ENCODE peak calls at places on chromosomes 13 and 19, in ten cellular contexts. P is mucosa of gallbladder; A is Caki2; Y is neural progenitor cell; Z is NCI-H1105; F is substantia nigra; C is activated gamma-delta T cell treated with anti-CD3 and anti-CD28 coated beads, Interleukin-2, amount 50 U/mL, for 16 hours; W is NCI-H2171 treated with DMSO at 0.1 percent for 48 hours; I is midbrain; J is mucosa of descending colon. H is an unnamed sample.
A peak's percentile ranks its signal among the peaks of the same experiment; 100 is the strongest.

GRCh38 chr13:51628059-51628852 is 44.0 kb downstream of the WDFY2 start:
- DNase-seq in P (no peak), A (no peak), Y (no peak), Z (no peak), F (no peak), C (no peak), W (no peak), I (no peak), J (no peak), H (no peak)

GRCh38 chr19:4217429-4218264 is 11.7 kb upstream of the EBI3 start:
- DNase-seq in P (no peak), A (no peak), Y (no peak), Z (no peak), F (no peak), C (no peak), W (no peak), I (no peak), J (no peak), H (no peak)

GRCh38 chr13:35630551-35631275 is 154.2 kb upstream of the MAB21L1 start:
- DNase-seq in P (no peak), A (peak; percentile 22), Y (peak; percentile 83), Z (no peak), F (no peak), C (no peak), W (peak; percentile 55), I (peak; percentile 16), J (no peak), H (peak; percentile 39)

GRCh38 chr19:4016486-4016885 is 8.9 kb downstream of the PIAS4 start:
- DNase-seq in P (no peak), A (no peak), Y (no peak), Z (no peak), F (peak; percentile 72), C (no peak), W (no peak), I (peak; percentile 87), J (no peak), H (no peak)

GRCh38 chr19:45162464-45163143 is 1.8 kb upstream of the NKPD1 start:
- DNase-seq in P (no peak), A (no peak), Y (no peak), Z (no peak), F (no peak), C (no peak), W (peak; percentile 48), I (no peak), J (no peak), H (no peak)

GRCh38 chr13:44854264-44855060 is 134.8 kb downstream of the NUFIP1 start:
- DNase-seq in P (peak; percentile 28), A (no peak), Y (peak; percentile 40), Z (peak; percentile 11), F (no peak), C (no peak), W (peak; percentile 70), I (no peak), J (peak; percentile 54), H (peak; percentile 87)

GRCh38 chr13:102250448-102250847 is 151.4 kb downstream of the FGF14 start:
- DNase-seq in P (no peak), A (no peak), Y (no peak), Z (no peak), F (no peak), C (no peak), W (no peak), I (no peak), J (no peak), H (no peak)

GRCh38 chr19:13906525-13906904 is 514 bp downstream of the CC2D1A start:
- DNase-seq in P (no peak), A (no peak), Y (no peak), Z (no peak), F (no peak), C (no peak), W (no peak), I (no peak), J (peak; percentile 86), H (no peak)

GRCh38 chr19:16896913-16897571 is 8.2 kb downstream of the F2RL3 start:
- DNase-seq in P (peak; percentile 92), A (peak; percentile 89), Y (peak; percentile 98), Z (no peak), F (no peak), C (peak; percentile 35), W (peak; percentile 27), I (peak; percentile 37), J (peak; percentile 96), H (peak; percentile 2)

GRCh38 chr19:11261902-11262839 is at the start of gene DOCK6:
- DNase-seq in P (no peak), A (no peak), Y (peak; percentile 80), Z (no peak), F (no peak), C (no peak), W (no peak), I (no peak), J (peak; percentile 74), H (no peak)